ENCODE peak calls at places on chromosomes 2 and 18, in eight cellular contexts. O, J, W, B, D, T, U and A are unnamed samples.

GRCh38 chr18:40355701-40356100 is 1599.3 kb upstream of the PIK3C3 start:
- DNase-seq in O (no peak), U (no peak), D (no peak), B (peak), T (no peak), W (peak), J (peak), A (no peak)

GRCh38 chr2:157076526-157077161 is 180.9 kb upstream of the GALNT5 start:
- DNase-seq in W (no peak), B (no peak), T (no peak), O (no peak), U (no peak), D (no peak), J (no peak), A (no peak)

GRCh38 chr2:231047270-231047921 is 9.3 kb upstream of the PSMD1 start:
- DNase-seq in B (no peak), U (no peak), O (no peak), D (no peak), J (no peak), W (no peak), T (no peak), A (no peak)

GRCh38 chr2:238427435-238428162 is 872 bp downstream of the ASB1 start:
- DNase-seq in O (peak), U (no peak), W (peak), J (peak), T (no peak), D (no peak), B (peak), A (no peak)

GRCh38 chr18:62522178-62522509 is 681 bp upstream of the ZCCHC2 start:
- DNase-seq in W (no peak), B (no peak), J (no peak), U (no peak), T (no peak), O (no peak), D (no peak), A (no peak)

GRCh38 chr2:104703669-104704068 is 150.2 kb upstream of the POU3F3 start:
- DNase-seq in B (peak), T (no peak), O (no peak), J (no peak), U (no peak), W (no peak), D (no peak), A (no peak)

GRCh38 chr18:23136326-23137092 is 1.2 kb downstream of the CABLES1 start:
- DNase-seq in D (no peak), B (no peak), O (peak), T (no peak), J (peak), W (peak), U (peak), A (no peak)

GRCh38 chr2:113818382-113818951 is 62.0 kb upstream of the SLC35F5 start:
- DNase-seq in J (peak), O (no peak), T (no peak), B (peak), U (peak), W (peak), D (peak), A (no peak)

GRCh38 chr18:45526120-45526841 is 89.0 kb upstream of the SLC14A2 start:
- DNase-seq in U (no peak), D (no peak), O (no peak), T (no peak), W (peak), B (peak), J (peak), A (no peak)

GRCh38 chr2:226638576-226638975 is 161.0 kb downstream of the IRS1 start:
- DNase-seq in B (no peak), O (no peak), D (no peak), U (no peak), T (no peak), W (peak), J (peak), A (no peak)

GRCh38 chr2:171703574-171704347 is 16.5 kb downstream of the DYNC1I2 start:
- DNase-seq in O (peak), D (no peak), J (peak), W (peak), U (no peak), B (peak), T (peak), A (peak)

GRCh38 chr2:69306612-69306896 is 80.5 kb downstream of the GFPT1 start:
- DNase-seq in T (no peak), D (no peak), O (no peak), W (no peak), B (no peak), J (peak), U (no peak), A (no peak)

GRCh38 chr2:4549811-4550210 is 846.4 kb downstream of the DCDC2C start:
- DNase-seq in O (no peak), J (no peak), T (no peak), U (no peak), D (no peak), B (no peak), W (no peak), A (no peak)

GRCh38 chr2:44549099-44549471 is 187.3 kb downstream of the CAMKMT start:
- DNase-seq in J (peak), D (peak), O (no peak), B (peak), U (no peak), T (no peak), W (peak), A (peak)

GRCh38 chr2:86372641-86373502 is 35.4 kb upstream of the REEP1 start:
- DNase-seq in T (peak), U (no peak), O (peak), B (peak), D (no peak), J (peak), W (peak), A (peak)

GRCh38 chr2:113281920-113282746 is 3.4 kb upstream of the PAX8 start:
- DNase-seq in O (no peak), B (no peak), W (peak), J (no peak), U (no peak), T (no peak), D (peak), A (peak)

GRCh38 chr18:78080081-78080480 is 830.4 kb downstream of the GALR1 start:
- DNase-seq in O (no peak), B (no peak), W (no peak), U (no peak), D (no peak), T (no peak), J (no peak), A (no peak)

GRCh38 chr2:144426355-144426754 is 93.6 kb downstream of the ZEB2 start:
- DNase-seq in W (no peak), U (no peak), J (no peak), B (no peak), T (no peak), O (no peak), D (no peak), A (no peak)

GRCh38 chr18:4017479-4017878 is 437.6 kb downstream of the DLGAP1 start:
- DNase-seq in U (no peak), O (peak), J (peak), B (peak), D (no peak), T (peak), W (no peak), A (peak)

GRCh38 chr18:2948038-2948437 is 64.9 kb downstream of the LPIN2 start:
- DNase-seq in J (peak), B (peak), O (peak), D (peak), T (no peak), U (no peak), W (peak), A (no peak)

GRCh38 chr2:152513681-152514080 is 178.7 kb downstream of the FMNL2 start:
- DNase-seq in D (no peak), W (peak), U (no peak), J (peak), O (no peak), T (no peak), B (peak), A (peak)

GRCh38 chr2:214899751-214900150 is 90.3 kb upstream of the BARD1 start:
- DNase-seq in D (no peak), B (peak), T (no peak), J (no peak), U (no peak), O (no peak), W (no peak), A (no peak)

GRCh38 chr2:168614291-168615018 is 158.4 kb downstream of the CERS6 start:
- DNase-seq in D (no peak), J (no peak), U (no peak), B (peak), T (peak), O (peak), W (no peak), A (peak)

GRCh38 chr2:8543412-8544167 is 138.3 kb upstream of the ID2 start:
- DNase-seq in T (peak), O (peak), B (no peak), W (peak), J (peak), U (peak), D (peak), A (no peak)

GRCh38 chr2:233832414-233832813 is 21.9 kb downstream of the HJURP start:
- DNase-seq in W (peak), J (no peak), D (no peak), T (no peak), O (no peak), U (no peak), B (peak), A (no peak)

GRCh38 chr18:26482567-26482966 is 65.8 kb downstream of the KCTD1 start:
- DNase-seq in B (no peak), W (no peak), T (no peak), D (no peak), J (peak), O (no peak), U (no peak), A (no peak)

GRCh38 chr2:196459539-196459938 is 180.0 kb upstream of the CCDC150 start:
- DNase-seq in O (peak), B (no peak), D (peak), J (no peak), W (peak), T (no peak), U (no peak), A (no peak)

GRCh38 chr2:200705305-200705985 is 106.3 kb upstream of the BZW1 start:
- DNase-seq in W (no peak), U (peak), J (peak), O (no peak), B (no peak), T (peak), D (no peak), A (peak)

GRCh38 chr2:161766334-161766733 is 142.1 kb downstream of the SLC4A10 start:
- DNase-seq in D (no peak), U (no peak), B (peak), J (no peak), T (no peak), O (no peak), W (no peak), A (no peak)

GRCh38 chr2:108619916-108620620 is 85.8 kb downstream of the LIMS1 start:
- DNase-seq in O (no peak), U (no peak), T (no peak), B (no peak), J (no peak), W (no peak), D (no peak), A (no peak)

GRCh38 chr2:108620656-108621055 is 86.4 kb downstream of the LIMS1 start:
- DNase-seq in D (no peak), W (no peak), T (no peak), O (no peak), U (no peak), J (no peak), B (no peak), A (peak)

GRCh38 chr2:108623616-108624015 is 89.3 kb downstream of the LIMS1 start:
- DNase-seq in D (no peak), T (no peak), O (no peak), B (peak), U (no peak), W (no peak), J (no peak), A (no peak)

GRCh38 chr2:108621689-108622681 is 87.7 kb downstream of the LIMS1 start:
- DNase-seq in J (no peak), W (no peak), O (no peak), D (no peak), U (no peak), T (no peak), B (peak), A (no peak)

DNA sequence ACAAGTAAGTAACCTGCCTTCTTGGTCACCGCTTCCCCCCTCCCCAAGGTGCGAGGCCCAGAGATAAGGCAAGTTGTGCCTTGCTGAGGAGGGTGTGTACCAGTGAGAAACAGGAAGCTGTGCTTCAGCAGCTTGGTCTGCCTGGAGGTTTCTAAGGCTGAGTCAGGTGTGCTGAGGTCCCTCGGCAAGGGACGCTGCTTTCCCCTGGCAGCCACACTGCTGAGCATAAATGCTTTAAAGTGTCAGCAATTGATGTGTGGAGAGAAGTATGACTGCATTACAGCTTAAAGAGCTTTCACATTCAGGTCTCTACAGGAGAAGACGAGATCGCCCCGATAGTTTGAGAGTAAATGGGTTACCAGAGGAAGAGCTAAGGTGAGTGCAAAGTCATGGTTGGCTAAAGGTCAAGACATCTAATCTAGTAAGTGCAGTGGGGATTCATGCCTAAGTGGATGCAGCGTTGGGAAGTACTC is 86.9 kb downstream of the LIMS1 start:
- DNase-seq in U (no peak), J (no peak), B (peak), T (peak), W (peak), D (no peak), O (peak), A (no peak)
- H3K4me3 ChIP-seq in U (peak), J (no peak), B (peak), T (peak), W (no peak), D (peak), O (no peak), A (no peak)

DNA sequence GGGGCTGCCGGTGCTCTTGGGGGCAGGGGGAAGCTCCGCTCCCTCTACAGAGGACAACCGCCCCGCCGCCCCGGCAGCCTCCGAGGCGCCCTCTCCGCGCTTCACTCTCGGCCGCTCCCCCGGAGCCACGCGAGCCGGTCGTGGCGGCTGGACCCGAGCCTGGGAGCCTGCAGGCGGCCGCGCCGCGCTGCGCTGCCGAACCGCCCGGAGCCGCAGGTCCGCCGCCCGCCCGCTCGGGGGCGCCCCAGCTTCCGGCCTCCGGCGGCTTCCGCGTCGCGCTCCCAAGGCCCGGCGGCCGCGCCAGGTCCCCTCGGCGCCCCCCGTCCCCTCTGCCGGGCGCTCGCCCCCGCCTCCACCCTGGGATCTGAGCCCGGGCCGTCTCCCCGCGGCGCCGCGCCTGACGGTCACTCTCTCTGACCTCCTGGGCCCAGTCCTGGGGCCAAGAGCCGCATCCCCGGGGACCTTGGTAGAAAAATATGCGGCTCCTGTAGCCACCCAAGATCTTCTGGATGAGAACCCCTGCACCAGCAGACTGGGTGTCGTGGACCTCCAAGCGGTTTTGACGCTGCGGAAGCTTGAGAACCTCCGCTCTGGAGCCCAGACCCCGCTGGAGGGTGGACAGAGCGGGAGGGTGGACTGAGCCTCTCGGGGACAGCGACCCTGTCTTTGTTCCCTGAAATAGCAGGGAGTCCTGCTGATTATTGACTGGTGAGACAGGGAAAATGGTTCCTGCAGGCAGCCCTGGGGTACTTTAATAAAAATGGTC is 44.3 kb downstream of the SERTAD2 start:
- DNase-seq in U (peak), B (no peak), W (no peak), T (peak), D (no peak), J (peak), O (peak), A (peak)
- TF ChIP-seq CTCF in U (peak), B (peak), W (no peak), T (peak), D (peak), J (no peak), O (no peak), A (no peak)

GRCh38 chr18:27713037-27713726 is 463.7 kb downstream of the CDH2 start:
- DNase-seq in W (peak), J (peak), O (no peak), D (no peak), B (no peak), U (no peak), T (no peak), A (peak)
- H3K4me3 ChIP-seq in W (no peak), J (no peak), O (no peak), D (no peak), B (no peak), U (no peak), T (no peak), A (no peak)

GRCh38 chr2:119427756-119428155 is 3.9 kb upstream of the TMEM37 start:
- DNase-seq in J (no peak), T (no peak), W (no peak), B (no peak), D (no peak), U (no peak), O (no peak), A (no peak)
- TF ChIP-seq CTCF in J (no peak), T (no peak), W (no peak), B (no peak), D (no peak), U (no peak), O (no peak), A (no peak)

GRCh38 chr2:64646007-64646880 is 7.5 kb downstream of the SERTAD2 start:
- DNase-seq in T (peak), B (peak), W (peak), O (peak), U (peak), D (no peak), J (peak), A (peak)

GRCh38 chr2:64644240-64645013 is 9.3 kb downstream of the SERTAD2 start:
- DNase-seq in O (peak), B (peak), D (no peak), U (peak), J (peak), T (peak), W (peak), A (peak)

GRCh38 chr2:64645014-64645418 is 8.7 kb downstream of the SERTAD2 start:
- DNase-seq in J (peak), T (peak), B (peak), D (no peak), W (peak), O (peak), U (peak), A (peak)

GRCh38 chr2:64641585-64641984 is 12.1 kb downstream of the SERTAD2 start:
- DNase-seq in T (no peak), B (no peak), U (no peak), O (no peak), D (no peak), W (no peak), J (no peak), A (no peak)

DNA sequence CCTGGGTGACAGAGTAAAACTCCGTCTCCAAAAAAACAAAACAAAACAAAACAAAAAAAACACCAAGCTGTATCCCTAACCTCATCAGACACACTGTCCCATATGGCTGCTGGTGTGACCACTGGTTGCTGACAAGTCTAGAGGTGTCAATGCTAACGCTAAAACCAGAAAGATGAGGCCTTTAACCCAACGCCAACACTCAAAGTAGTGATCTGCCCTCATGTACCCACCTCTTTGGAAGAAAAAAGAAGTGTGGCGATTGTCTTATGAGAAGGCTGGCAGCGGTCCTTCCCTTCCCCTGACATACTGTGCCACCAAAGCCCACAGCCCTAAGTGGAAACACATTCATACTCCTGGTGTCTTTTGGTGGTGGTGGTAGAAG is 9.9 kb downstream of the SERTAD2 start:
- DNase-seq in T (no peak), B (no peak), W (no peak), O (no peak), U (no peak), D (no peak), J (no peak), A (no peak)
- H3K4me3 ChIP-seq in T (peak), B (no peak), W (no peak), O (peak), U (peak), D (no peak), J (peak), A (peak)

DNA sequence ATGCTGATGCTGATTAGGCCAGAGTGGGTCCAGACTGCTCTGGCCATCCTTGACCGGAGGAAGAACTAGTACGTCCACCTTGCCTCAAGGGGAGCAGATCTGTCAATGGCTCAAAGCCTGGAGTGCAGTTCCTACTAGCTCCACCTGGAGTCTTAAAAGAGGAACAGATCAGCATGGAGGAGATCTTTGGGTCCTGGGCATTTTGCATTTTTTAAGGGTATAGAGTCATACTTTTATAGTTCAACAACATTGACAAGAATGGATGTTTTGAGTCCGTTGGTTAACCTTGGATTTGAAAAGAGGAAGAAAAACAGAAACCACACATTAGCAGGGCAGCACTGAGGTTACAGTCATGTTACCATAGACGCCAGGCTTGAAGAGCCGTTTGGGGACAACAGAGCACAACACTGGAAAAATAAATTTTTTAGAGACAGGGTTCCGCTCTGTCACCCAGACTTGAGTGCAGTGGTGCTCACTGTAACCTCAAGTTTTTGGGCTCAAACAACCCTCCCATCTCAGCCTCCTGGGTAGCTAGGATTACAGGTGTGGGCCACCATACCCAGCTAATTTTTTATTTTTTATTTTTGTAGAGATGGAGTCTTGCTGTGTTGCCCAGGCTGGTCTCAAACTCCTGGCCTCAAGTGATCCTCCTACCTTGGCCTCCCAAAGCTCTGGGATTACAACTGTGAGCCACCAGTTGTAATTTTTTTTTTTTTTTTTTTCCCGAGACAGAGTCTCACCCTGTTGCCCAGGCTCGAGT is 78.5 kb downstream of the PRKCE start:
- DNase-seq in O (peak), W (no peak), B (peak), J (no peak), D (no peak), T (peak), U (no peak), A (peak)
- TF ChIP-seq CTCF in O (peak), W (peak), B (peak), J (no peak), D (peak), T (peak), U (no peak), A (peak)